ENCODE peak calls at places on chromosomes 11 and 22, in eight cellular contexts. G, T, Q, A, Y, K, X and O are unnamed samples.

GRCh38 chr11:116895053-116895757 is 57.8 kb upstream of the APOA1 start:
- DNase-seq in G (no peak), T (no peak), Q (no peak), A (no peak), Y (no peak), K (no peak), X (no peak), O (no peak)

GRCh38 chr11:17163742-17164141 is 44.0 kb downstream of the PIK3C2A start:
- DNase-seq in G (no peak), T (no peak), Q (no peak), A (no peak), Y (no peak), K (no peak), X (no peak), O (no peak)

GRCh38 chr22:25844601-25845000 is 102.6 kb downstream of the MYO18B start:
- DNase-seq in G (no peak), T (no peak), Q (no peak), A (no peak), Y (no peak), K (no peak), X (no peak), O (no peak)

GRCh38 chr22:25644122-25644521 is 79.6 kb downstream of the GRK3 start:
- DNase-seq in G (no peak), T (no peak), Q (no peak), A (no peak), Y (no peak), K (no peak), X (no peak), O (no peak)

GRCh38 chr11:119318240-119319135 is 1.6 kb upstream of the MCAM start:
- DNase-seq in G (peak; percentile 58), T (no peak), Q (no peak), A (no peak), Y (peak; percentile 80), K (no peak), X (no peak), O (no peak)

GRCh38 chr11:10381730-10382129 is 73.3 kb upstream of the AMPD3 start:
- DNase-seq in G (no peak), T (no peak), Q (no peak), A (no peak), Y (no peak), K (no peak), X (no peak), O (no peak)

GRCh38 chr11:15629690-15630321 is 515.1 kb downstream of the INSC start:
- DNase-seq in G (no peak), T (no peak), Q (no peak), A (peak; percentile 45), Y (no peak), K (no peak), X (no peak), O (no peak)

GRCh38 chr11:103920449-103920848 is 116.0 kb upstream of the DDI1 start:
- DNase-seq in G (peak; percentile 16), T (no peak), Q (no peak), A (no peak), Y (no peak), K (no peak), X (no peak), O (no peak)

GRCh38 chr22:38732251-38732815 is 23.5 kb downstream of the SUN2 start:
- DNase-seq in G (no peak), T (peak; percentile 76), Q (no peak), A (peak; percentile 72), Y (no peak), K (peak; percentile 59), X (no peak), O (no peak)

GRCh38 chr11:88355887-88356286 is 18.4 kb upstream of the CTSC start:
- DNase-seq in G (no peak), T (no peak), Q (no peak), A (no peak), Y (no peak), K (no peak), X (no peak), O (no peak)

GRCh38 chr22:43393132-43393844 is 18.5 kb upstream of the MPPED1 start:
- DNase-seq in G (no peak), T (no peak), Q (no peak), A (no peak), Y (no peak), K (no peak), X (no peak), O (no peak)

GRCh38 chr11:80155412-80156017 is 714.7 kb upstream of the TENM4 start:
- DNase-seq in G (no peak), T (no peak), Q (no peak), A (no peak), Y (no peak), K (no peak), X (no peak), O (no peak)

GRCh38 chr11:26365284-26365683 is 33.4 kb downstream of the ANO3 start:
- DNase-seq in G (no peak), T (no peak), Q (no peak), A (no peak), Y (no peak), K (no peak), X (no peak), O (no peak)

GRCh38 chr11:17542249-17542648 is 2.0 kb downstream of the USH1C start:
- DNase-seq in G (no peak), T (peak; percentile 62), Q (no peak), A (no peak), Y (no peak), K (no peak), X (no peak), O (no peak)

GRCh38 chr11:16926868-16927267 is 87.3 kb downstream of the PLEKHA7 start:
- DNase-seq in G (no peak), T (no peak), Q (no peak), A (no peak), Y (no peak), K (no peak), X (no peak), O (no peak)

GRCh38 chr11:64687204-64687603 is 35.8 kb downstream of the NRXN2 start:
- DNase-seq in G (no peak), T (peak; percentile 84), Q (peak; percentile 74), A (peak; percentile 90), Y (peak; percentile 86), K (peak; percentile 63), X (no peak), O (no peak)

GRCh38 chr11:82994615-82995014 is 77.1 kb downstream of the RAB30 start:
- DNase-seq in G (no peak), T (no peak), Q (no peak), A (no peak), Y (no peak), K (no peak), X (no peak), O (no peak)

GRCh38 chr11:121328213-121328966 is 35.8 kb downstream of the SC5D start:
- DNase-seq in G (no peak), T (no peak), Q (no peak), A (no peak), Y (no peak), K (no peak), X (peak; percentile 5), O (no peak)

GRCh38 chr11:12219732-12220131 is 109.3 kb downstream of the MICAL2 start:
- DNase-seq in G (no peak), T (no peak), Q (no peak), A (no peak), Y (no peak), K (no peak), X (no peak), O (peak; percentile 25)

GRCh38 chr22:21069375-21069774 is 23.6 kb downstream of the LRRC74B start:
- DNase-seq in G (no peak), T (no peak), Q (no peak), A (no peak), Y (no peak), K (no peak), X (no peak), O (no peak)

GRCh38 chr11:93330446-93330984 is at the start of gene DEUP1:
- DNase-seq in G (no peak), T (peak; percentile 72), Q (peak; percentile 45), A (peak; percentile 78), Y (no peak), K (peak; percentile 81), X (no peak), O (no peak)

GRCh38 chr11:29306527-29306926 is 710.3 kb downstream of the KCNA4 start:
- DNase-seq in G (no peak), T (no peak), Q (no peak), A (no peak), Y (no peak), K (no peak), X (no peak), O (no peak)

GRCh38 chr11:47233989-47234668 is 14.5 kb downstream of the ACP2 start:
- DNase-seq in G (no peak), T (no peak), Q (no peak), A (no peak), Y (no peak), K (no peak), X (peak; percentile 9), O (no peak)
- TF ChIP-seq CTCF in G (peak; percentile 20), T (no peak), Q (peak; percentile 16), A (no peak), Y (no peak), K (peak; percentile 35), X (peak; percentile 11), O (peak; percentile 46)

GRCh38 chr11:62061356-62062222 is 62.2 kb upstream of the INCENP start:
- DNase-seq in G (no peak), T (peak; percentile 15), Q (no peak), A (no peak), Y (no peak), K (no peak), X (no peak), O (no peak)
- TF ChIP-seq CTCF in G (no peak), T (no peak), Q (no peak), A (peak; percentile 22), Y (no peak), K (no peak), X (no peak), O (no peak)

DNA sequence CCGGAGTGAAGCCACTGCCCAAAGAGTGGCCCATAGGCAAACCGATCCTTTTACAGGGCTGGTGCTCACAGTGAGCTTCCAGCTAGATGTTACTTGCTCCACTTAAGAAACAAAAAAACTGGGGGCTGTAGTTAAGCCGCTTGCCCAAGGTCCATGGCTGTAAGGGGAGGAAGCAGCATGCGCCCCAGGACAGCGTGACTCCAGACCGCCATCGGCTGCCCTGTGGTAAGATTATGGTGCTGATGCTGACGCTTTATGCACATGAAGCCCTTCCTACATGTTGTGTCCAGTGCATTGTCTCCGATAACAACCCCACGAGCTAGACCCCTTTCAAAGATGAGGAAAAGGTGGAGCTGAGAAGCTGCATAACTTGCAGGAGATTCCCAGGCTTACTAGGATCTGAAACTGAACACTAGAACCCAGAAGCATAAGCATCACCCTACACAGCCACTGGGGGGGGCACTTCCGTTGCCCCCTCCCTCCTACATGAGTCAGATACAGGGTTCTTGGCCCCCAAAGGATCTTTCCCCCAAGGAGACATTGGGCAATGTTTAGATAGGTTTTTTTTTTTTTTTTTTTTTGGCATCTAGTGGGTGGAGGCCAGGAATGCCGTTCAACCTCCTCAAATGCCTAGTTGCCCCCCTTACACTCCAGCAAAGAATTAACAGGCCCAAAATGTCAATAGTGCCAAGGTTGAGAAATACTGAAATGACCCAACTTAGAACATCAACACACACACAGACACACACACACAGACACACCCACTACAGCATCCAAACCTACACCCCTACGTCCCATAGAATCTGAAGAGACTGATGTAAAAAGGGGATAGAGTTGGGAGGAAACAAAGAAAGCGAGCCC is 53.9 kb downstream of the MN1 start:
- DNase-seq in G (no peak), T (no peak), Q (no peak), A (no peak), Y (peak; percentile 82), K (no peak), X (no peak), O (no peak)
- TF ChIP-seq CTCF in G (peak; percentile 31), T (no peak), Q (peak; percentile 31), A (no peak), Y (no peak), K (no peak), X (no peak), O (peak; percentile 37)

GRCh38 chr22:24555496-24556253 is at the start of gene SNRPD3:
- DNase-seq in G (peak; percentile 47), T (peak; percentile 97), Q (peak; percentile 93), A (peak; percentile 90), Y (peak; percentile 95), K (peak; percentile 96), X (peak; percentile 84), O (peak; percentile 78)
- TF ChIP-seq CTCF in G (peak; percentile 18), T (no peak), Q (peak; percentile 16), A (no peak), Y (no peak), K (peak; percentile 26), X (no peak), O (no peak)